ENCODE peak calls at places on chromosomes 3 and 15, in four cellular contexts. A, Z, N and B are unnamed samples.

GRCh38 chr3:88131695-88132094 is 18.1 kb upstream of the C3orf38 start:
- DNase-seq in A (no peak), Z (no peak), N (no peak), B (no peak)

GRCh38 chr3:124132813-124133212 is 140.9 kb upstream of the ROPN1 start:
- DNase-seq in A (no peak), Z (no peak), N (no peak), B (no peak)

GRCh38 chr3:27387625-27388024 is 18.4 kb upstream of the NEK10 start:
- DNase-seq in A (no peak), Z (no peak), N (no peak), B (peak)

GRCh38 chr3:57646723-57647122 is 46.2 kb downstream of the DENND6A start:
- DNase-seq in A (no peak), Z (no peak), N (no peak), B (peak)

GRCh38 chr3:13482106-13482690 is 2.1 kb downstream of the HDAC11 start:
- DNase-seq in A (no peak), Z (no peak), N (no peak), B (no peak)

GRCh38 chr3:64158334-64158733 is 66.9 kb downstream of the PRICKLE2 start:
- DNase-seq in A (no peak), Z (no peak), N (no peak), B (no peak)

GRCh38 chr3:198080521-198081384 is 120.7 kb downstream of the LMLN start:
- DNase-seq in A (peak), Z (peak), N (peak), B (peak)

GRCh38 chr3:140424726-140425125 is 253.1 kb upstream of the TRIM42 start:
- DNase-seq in A (no peak), Z (no peak), N (no peak), B (no peak)

GRCh38 chr15:64781299-64781698 is 5.9 kb upstream of the RBPMS2 start:
- DNase-seq in A (no peak), Z (no peak), N (no peak), B (peak)

GRCh38 chr3:154759966-154760365 is 320.2 kb upstream of the MME start:
- DNase-seq in A (no peak), Z (no peak), N (no peak), B (no peak)

GRCh38 chr3:143538577-143538981 is 309.7 kb downstream of the SLC9A9 start:
- DNase-seq in A (no peak), Z (no peak), N (no peak), B (no peak)

GRCh38 chr3:13567684-13568514 is 19.0 kb downstream of the FBLN2 start:
- DNase-seq in A (no peak), Z (no peak), N (no peak), B (no peak)

GRCh38 chr3:61699622-61700021 is 138.3 kb downstream of the PTPRG start:
- DNase-seq in A (no peak), Z (peak), N (no peak), B (peak)

GRCh38 chr3:173970206-173970605 is 572.7 kb downstream of the NLGN1 start:
- DNase-seq in A (no peak), Z (no peak), N (no peak), B (no peak)

GRCh38 chr3:124563376-124563775 is 166.9 kb upstream of the UMPS start:
- DNase-seq in A (no peak), Z (no peak), N (no peak), B (no peak)

GRCh38 chr3:197970588-197970987 is 10.6 kb downstream of the LMLN start:
- DNase-seq in A (no peak), Z (no peak), N (no peak), B (no peak)

GRCh38 chr15:25784876-25785642 is 78.1 kb downstream of the ATP10A start:
- DNase-seq in A (no peak), Z (no peak), N (no peak), B (peak)

GRCh38 chr3:50491023-50491422 is 12.4 kb downstream of the CACNA2D2 start:
- DNase-seq in A (no peak), Z (no peak), N (no peak), B (no peak)

GRCh38 chr3:41323455-41323854 is 124.2 kb downstream of the CTNNB1 start:
- DNase-seq in A (no peak), Z (no peak), N (no peak), B (no peak)

GRCh38 chr3:156795890-156796451 is 30.2 kb upstream of the LEKR1 start:
- DNase-seq in A (no peak), Z (no peak), N (no peak), B (no peak)

GRCh38 chr3:196399485-196399945 is 32.7 kb downstream of the UBXN7 start:
- DNase-seq in A (no peak), Z (no peak), N (no peak), B (no peak)

GRCh38 chr3:165259518-165260193 is 63.5 kb upstream of the SLITRK3 start:
- DNase-seq in A (no peak), Z (no peak), N (no peak), B (peak)

GRCh38 chr3:197951392-197951990 is 1.5 kb downstream of the RPL35A start:
- DNase-seq in A (no peak), Z (no peak), N (no peak), B (no peak)

GRCh38 chr15:68578175-68578959 is 426 bp upstream of the CORO2B start:
- DNase-seq in A (peak), Z (no peak), N (peak), B (peak)

GRCh38 chr3:4426261-4426781 is 40.7 kb downstream of the SUMF1 start:
- DNase-seq in A (no peak), Z (no peak), N (no peak), B (no peak)

GRCh38 chr3:14435175-14436011 is 33.0 kb downstream of the SLC6A6 start:
- DNase-seq in A (no peak), Z (no peak), N (no peak), B (peak)

DNA sequence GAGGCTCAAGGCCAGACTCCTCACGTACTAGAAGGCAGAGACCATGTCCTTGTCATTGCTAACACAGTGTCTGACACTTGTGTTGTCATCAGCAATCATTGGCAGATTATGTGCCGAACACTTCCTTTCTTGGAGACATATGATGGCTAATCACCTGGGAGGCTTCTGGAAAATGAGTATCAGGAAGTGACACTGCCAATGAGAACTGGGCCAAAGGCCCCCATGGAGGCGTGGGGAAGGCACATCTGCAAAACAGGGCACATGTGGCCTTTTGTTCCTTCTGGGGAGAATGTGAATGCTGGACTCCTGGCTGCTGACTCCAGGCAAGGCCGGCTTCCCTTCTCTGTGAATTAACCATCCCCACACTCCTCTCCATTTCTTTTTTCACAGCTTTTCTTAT is 6.9 kb downstream of the TM6SF1 start:
- DNase-seq in A (no peak), Z (no peak), N (no peak), B (no peak)
- H2BK120ac ChIP-seq in A (no peak), Z (no peak), N (no peak), B (no peak)

DNA sequence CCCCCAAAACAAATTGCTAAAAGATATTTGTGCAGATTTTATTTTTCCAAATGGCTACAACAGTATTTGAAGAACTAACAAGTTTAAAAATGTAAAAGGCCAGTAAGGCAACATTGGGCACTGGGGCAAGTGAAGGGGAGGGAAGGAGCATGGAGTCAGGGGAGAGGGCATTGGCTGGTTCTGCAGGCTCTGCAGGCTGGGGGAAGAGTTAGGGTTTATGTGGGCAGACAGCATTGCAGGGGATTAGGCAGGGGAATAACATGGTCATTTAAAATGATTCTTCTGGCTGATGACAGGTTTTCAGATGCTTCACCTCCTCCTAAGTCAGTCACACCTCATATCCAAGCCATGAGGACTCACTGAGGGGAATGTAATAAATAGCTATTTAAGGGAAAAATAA is 52.6 kb downstream of the BTD start:
- DNase-seq in A (no peak), Z (no peak), N (no peak), B (no peak)
- H3K27ac ChIP-seq in A (no peak), Z (no peak), N (no peak), B (no peak)

GRCh38 chr15:73324496-73325170 is 44.1 kb downstream of the HCN4 start:
- DNase-seq in A (no peak), Z (no peak), N (no peak), B (no peak)
- H2BK120ac ChIP-seq in A (no peak), Z (no peak), N (no peak), B (no peak)

DNA sequence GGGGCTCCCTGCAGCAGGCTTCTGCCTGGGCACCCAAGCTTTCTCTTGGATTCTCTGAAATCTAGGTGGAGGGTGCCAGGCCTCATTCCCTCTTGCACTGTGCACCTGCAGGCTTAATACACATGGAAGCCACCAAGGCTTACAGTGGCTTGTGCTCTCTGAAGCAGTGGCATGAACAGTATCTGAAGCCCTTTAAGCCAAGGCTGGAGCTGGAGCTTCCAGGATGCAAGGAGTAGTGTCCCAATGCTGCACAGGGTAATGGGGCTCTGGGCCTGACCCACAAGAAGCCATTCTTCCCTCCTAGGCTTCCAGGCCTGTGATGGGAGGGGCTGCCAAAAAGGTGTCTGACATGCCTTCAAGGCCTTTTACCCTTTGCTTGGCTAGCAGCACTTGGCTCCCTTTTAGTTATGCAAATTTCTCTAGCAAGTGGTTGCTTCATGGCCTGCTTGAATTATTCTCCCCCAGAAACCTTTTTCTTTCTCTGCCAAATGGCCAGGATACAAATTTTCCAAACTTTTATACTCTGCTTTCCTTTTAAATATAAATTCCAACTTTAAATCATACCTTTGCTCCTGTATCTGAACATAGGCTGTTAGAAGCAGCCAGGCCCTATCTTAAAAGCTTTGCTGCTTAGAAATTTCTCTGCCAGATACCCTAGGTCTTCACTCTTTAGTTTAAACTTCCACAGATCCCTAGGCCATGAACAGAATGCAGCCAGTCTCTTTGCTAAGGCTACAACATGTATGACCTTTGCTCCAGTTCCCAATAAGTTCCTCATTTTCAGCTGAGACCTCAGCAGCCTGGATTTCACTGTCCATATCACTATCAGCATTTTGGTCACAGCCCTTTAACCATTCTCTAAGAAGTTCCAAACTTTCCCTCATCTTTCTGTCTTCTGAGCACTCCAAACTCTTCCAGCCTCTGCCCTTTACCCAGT is 201.1 kb upstream of the LRRFIP2 start:
- DNase-seq in A (peak), Z (no peak), N (peak), B (peak)
- H3K27ac ChIP-seq in A (no peak), Z (no peak), N (no peak), B (no peak)

GRCh38 chr15:34644851-34645250 is 61.4 kb upstream of the GOLGA8B start:
- DNase-seq in A (no peak), Z (no peak), N (no peak), B (no peak)
- H2BK120ac ChIP-seq in A (no peak), Z (no peak), N (no peak), B (no peak)

GRCh38 chr3:129160891-129161859 is at the start of gene ISY1:
- DNase-seq in A (peak), Z (peak), N (peak), B (peak)

GRCh38 chr3:129161860-129162271 is 1.0 kb upstream of the ISY1 start:
- DNase-seq in A (peak), Z (no peak), N (peak), B (peak)

GRCh38 chr3:129166579-129167332 is 5.9 kb upstream of the ISY1 start:
- DNase-seq in A (no peak), Z (no peak), N (no peak), B (no peak)

GRCh38 chr3:129164500-129164899 is 3.6 kb upstream of the ISY1 start:
- DNase-seq in A (no peak), Z (no peak), N (no peak), B (no peak)

DNA sequence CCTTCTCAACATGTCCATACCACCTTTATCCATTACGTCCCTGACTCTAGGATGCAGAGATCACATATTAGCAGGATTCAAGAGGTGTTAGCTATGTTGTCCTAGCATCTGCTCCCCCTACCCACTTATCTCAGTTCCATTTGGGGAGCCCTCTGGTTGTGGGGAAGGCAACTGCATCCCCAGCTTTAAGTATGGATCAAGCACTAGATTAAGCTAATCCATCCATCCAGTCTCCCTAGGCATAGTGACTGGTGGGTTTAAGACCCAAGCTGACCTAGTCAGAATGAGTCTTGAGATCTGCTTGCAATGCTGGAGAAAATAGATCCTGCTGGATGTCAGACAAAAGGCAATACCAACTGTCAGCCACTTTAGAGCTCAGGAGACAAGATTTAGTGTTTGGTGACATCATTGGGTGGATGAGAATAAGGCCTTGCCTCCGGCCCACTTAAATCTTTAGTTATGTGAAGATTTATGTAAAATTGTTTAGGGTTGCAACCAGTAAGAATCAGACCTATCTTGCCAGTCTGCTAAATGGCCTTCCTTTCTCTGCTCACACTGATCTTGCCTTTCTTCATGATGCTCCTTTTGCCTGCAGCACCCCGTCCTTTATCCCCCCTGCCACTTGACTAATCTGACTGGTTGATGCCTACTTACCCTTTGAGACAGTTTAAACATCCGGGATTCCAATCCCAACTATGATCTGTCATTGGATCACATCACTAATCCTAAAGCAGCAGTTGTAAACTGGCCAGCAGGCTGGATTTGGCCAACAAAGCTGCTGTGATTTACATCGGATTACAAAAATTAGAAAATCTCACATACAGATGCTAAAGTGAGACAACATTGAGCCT is 2.1 kb upstream of the ISY1 start:
- DNase-seq in A (no peak), Z (peak), N (no peak), B (peak)
- H3K27ac ChIP-seq in A (no peak), Z (no peak), N (no peak), B (no peak)